ENCODE peak calls at places on chromosomes 2 and 18, in nine cellular contexts. E is ELF-1, G is HepG2, B is H7, A is NCI-H1417 treated with DMSO at 0.1 percent for 48 hours, N is naive B cell, O is prostate gland, L is retina, R is RPMI8226. P is an unnamed sample.

GRCh38 chr2:208015475-208015874 is 9.9 kb downstream of the PLEKHM3 start:
- DNase-seq in E (no peak), G (peak), B (no peak), A (peak), N (no peak), O (no peak), L (no peak), R (no peak), P (no peak)

GRCh38 chr2:5433855-5434254 is 258.3 kb upstream of the SOX11 start:
- DNase-seq in E (no peak), G (no peak), B (no peak), A (no peak), N (no peak), O (peak), L (no peak), R (no peak), P (no peak)

GRCh38 chr2:76197842-76198448 is 487.2 kb upstream of the GCFC2 start:
- DNase-seq in E (peak), G (peak), B (peak), A (peak), N (peak), O (peak), L (peak), R (peak), P (no peak)

GRCh38 chr18:32730068-32730467 is 42.8 kb downstream of the KLHL14 start:
- DNase-seq in E (no peak), G (no peak), B (no peak), A (no peak), N (no peak), O (no peak), L (no peak), R (no peak), P (no peak)

GRCh38 chr2:31429759-31430438 is 15.4 kb upstream of the XDH start:
- DNase-seq in E (no peak), G (no peak), B (no peak), A (no peak), N (no peak), O (no peak), L (no peak), R (peak), P (no peak)

GRCh38 chr2:5672749-5673147 is 19.4 kb upstream of the SOX11 start:
- DNase-seq in E (no peak), G (no peak), B (no peak), A (no peak), N (no peak), O (no peak), L (no peak), R (no peak), P (no peak)

GRCh38 chr2:127437781-127438726 is 19.8 kb downstream of the PROC start:
- DNase-seq in E (peak), G (peak), B (peak), A (no peak), N (no peak), O (no peak), L (no peak), R (no peak), P (no peak)

GRCh38 chr2:151437630-151438029 is 27.9 kb downstream of the RIF1 start:
- DNase-seq in E (no peak), G (no peak), B (peak), A (no peak), N (peak), O (no peak), L (peak), R (peak), P (no peak)

GRCh38 chr18:8469793-8470192 is 139.4 kb upstream of the RAB12 start:
- DNase-seq in E (no peak), G (no peak), B (no peak), A (no peak), N (no peak), O (no peak), L (no peak), R (no peak), P (no peak)

GRCh38 chr2:128549646-128550260 is 231.1 kb upstream of the HS6ST1 start:
- DNase-seq in E (peak), G (no peak), B (no peak), A (no peak), N (no peak), O (no peak), L (peak), R (no peak), P (no peak)

GRCh38 chr18:45760443-45761036 is 36.6 kb downstream of the SLC14A1 start:
- DNase-seq in E (peak), G (no peak), B (peak), A (no peak), N (no peak), O (no peak), L (no peak), R (no peak), P (no peak)

GRCh38 chr2:47069628-47070154 is 85.4 kb downstream of the STPG4 start:
- DNase-seq in E (peak), G (peak), B (peak), A (no peak), N (no peak), O (peak), L (no peak), R (no peak), P (peak)

GRCh38 chr2:239882335-239882734 is 142.8 kb downstream of the NDUFA10 start:
- DNase-seq in E (peak), G (peak), B (peak), A (no peak), N (peak), O (peak), L (peak), R (peak), P (no peak)

GRCh38 chr2:30433902-30434301 is 13.1 kb upstream of the LCLAT1 start:
- DNase-seq in E (no peak), G (peak), B (no peak), A (no peak), N (no peak), O (no peak), L (no peak), R (no peak), P (no peak)

GRCh38 chr18:27762054-27762453 is 414.9 kb downstream of the CDH2 start:
- DNase-seq in E (no peak), G (no peak), B (no peak), A (no peak), N (no peak), O (no peak), L (no peak), R (no peak), P (no peak)

GRCh38 chr2:35415282-35415681 is 940.3 kb upstream of the CRIM1 start:
- DNase-seq in E (no peak), G (no peak), B (no peak), A (no peak), N (no peak), O (no peak), L (no peak), R (no peak), P (no peak)

GRCh38 chr2:101036562-101036961 is 34.5 kb downstream of the RPL31 start:
- DNase-seq in E (no peak), G (peak), B (peak), A (no peak), N (no peak), O (no peak), L (no peak), R (peak), P (no peak)

GRCh38 chr2:201779996-201780673 is 598 bp downstream of the ALS2 start:
- DNase-seq in E (no peak), G (peak), B (peak), A (no peak), N (no peak), O (peak), L (no peak), R (no peak), P (no peak)

GRCh38 chr2:10036095-10036879 is 7.1 kb upstream of the KLF11 start:
- DNase-seq in E (no peak), G (no peak), B (peak), A (no peak), N (peak), O (no peak), L (no peak), R (peak), P (peak)

GRCh38 chr2:95231723-95232122 is 24.4 kb downstream of the ZNF892 start:
- DNase-seq in E (peak), G (peak), B (peak), A (peak), N (no peak), O (peak), L (peak), R (peak), P (peak)

GRCh38 chr2:40144022-40144421 is 307.9 kb downstream of the SLC8A1 start:
- DNase-seq in E (no peak), G (no peak), B (peak), A (no peak), N (no peak), O (no peak), L (no peak), R (no peak), P (no peak)

GRCh38 chr2:65599693-65600092 is 167.3 kb upstream of the SPRED2 start:
- DNase-seq in E (no peak), G (peak), B (no peak), A (no peak), N (no peak), O (no peak), L (no peak), R (no peak), P (no peak)

GRCh38 chr2:144330951-144331651 is 188.8 kb downstream of the ZEB2 start:
- DNase-seq in E (no peak), G (no peak), B (peak), A (no peak), N (peak), O (no peak), L (no peak), R (peak), P (no peak)

GRCh38 chr2:54597153-54597827 is 126.2 kb upstream of the EML6 start:
- DNase-seq in E (no peak), G (no peak), B (no peak), A (no peak), N (no peak), O (no peak), L (peak), R (peak), P (no peak)

GRCh38 chr2:238151205-238151604 is 7.6 kb upstream of the ERFE start:
- DNase-seq in E (no peak), G (no peak), B (no peak), A (no peak), N (no peak), O (no peak), L (no peak), R (no peak), P (no peak)

GRCh38 chr2:191976436-191976835 is 129.5 kb upstream of the CAVIN2 start:
- DNase-seq in E (no peak), G (no peak), B (no peak), A (no peak), N (no peak), O (no peak), L (no peak), R (no peak), P (no peak)

P was measured in aorta.